ENCODE peak calls at places on chromosome 22, in seven cellular contexts. T is CD8-positive, alpha-beta memory T cell; Y is H1; L is ovary; G is cardiac muscle cell; Q is tibial artery; O is lower lobe of right lung. I is an unnamed sample. For H3K4me1, the result is how much of the 10 kb centered on the place peaks cover.

GRCh38 chr22:30636226-30637077 is 871 bp downstream of the SLC35E4 start:
- DNase-seq in T (peak), Y (peak), L (peak), G (no peak), Q (no peak), O (peak), I (no peak)

GRCh38 chr22:17540481-17540880 is 22.8 kb upstream of the SLC25A18 start:
- DNase-seq in T (no peak), Y (peak), L (no peak), G (no peak), Q (no peak), O (no peak), I (no peak)

GRCh38 chr22:17905445-17905844 is 118.9 kb downstream of the MICAL3 start:
- DNase-seq in T (no peak), Y (no peak), L (no peak), G (no peak), Q (no peak), O (no peak), I (no peak)

GRCh38 chr22:17726561-17727243 is 47.6 kb downstream of the BID start:
- DNase-seq in T (no peak), Y (no peak), L (no peak), G (no peak), Q (no peak), O (no peak), I (no peak)

GRCh38 chr22:26174280-26174679 is 5.0 kb downstream of the SEZ6L start:
- DNase-seq in T (no peak), Y (peak), L (no peak), G (no peak), Q (no peak), O (no peak), I (no peak)

GRCh38 chr22:24498826-24499225 is 3.7 kb downstream of the UPB1 start:
- DNase-seq in T (no peak), Y (no peak), L (no peak), G (no peak), Q (no peak), O (no peak), I (no peak)

GRCh38 chr22:41833369-41834004 is 582 bp downstream of the SREBF2 start:
- DNase-seq in T (peak), Y (peak), L (peak), G (peak), Q (peak), O (peak), I (peak)

GRCh38 chr22:29393019-29393608 is 4.7 kb upstream of the AP1B1 start:
- DNase-seq in T (no peak), Y (no peak), L (no peak), G (no peak), Q (no peak), O (no peak), I (no peak)

GRCh38 chr22:30038219-30038618 is 42.0 kb upstream of the HORMAD2 start:
- DNase-seq in T (no peak), Y (no peak), L (no peak), G (peak), Q (no peak), O (no peak), I (no peak)

GRCh38 chr22:27992294-27993165 is 73.5 kb upstream of the PITPNB start:
- DNase-seq in T (no peak), Y (no peak), L (peak), G (no peak), Q (peak), O (peak), I (no peak)

GRCh38 chr22:31140746-31141145 is 438 bp upstream of the PLA2G3 start:
- DNase-seq in T (no peak), Y (no peak), L (no peak), G (no peak), Q (no peak), O (peak), I (no peak)

GRCh38 chr22:27980424-27981148 is 61.5 kb upstream of the PITPNB start:
- DNase-seq in T (no peak), Y (peak), L (no peak), G (no peak), Q (no peak), O (no peak), I (no peak)

GRCh38 chr22:43956805-43957463 is 1.7 kb downstream of the SAMM50 start:
- DNase-seq in T (no peak), Y (no peak), L (no peak), G (peak), Q (no peak), O (no peak), I (no peak)

GRCh38 chr22:20080776-20081654 is 974 bp downstream of the DGCR8 start:
- DNase-seq in T (no peak), Y (no peak), L (peak), G (peak), Q (no peak), O (peak), I (no peak)

GRCh38 chr22:29121124-29121523 is 48.3 kb downstream of the KREMEN1 start:
- DNase-seq in T (no peak), Y (no peak), L (no peak), G (peak), Q (no peak), O (no peak), I (no peak)

GRCh38 chr22:37260939-37261338 is 16.9 kb upstream of the RAC2 start:
- DNase-seq in T (peak), Y (peak), L (peak), G (peak), Q (peak), O (peak), I (peak)

DNA sequence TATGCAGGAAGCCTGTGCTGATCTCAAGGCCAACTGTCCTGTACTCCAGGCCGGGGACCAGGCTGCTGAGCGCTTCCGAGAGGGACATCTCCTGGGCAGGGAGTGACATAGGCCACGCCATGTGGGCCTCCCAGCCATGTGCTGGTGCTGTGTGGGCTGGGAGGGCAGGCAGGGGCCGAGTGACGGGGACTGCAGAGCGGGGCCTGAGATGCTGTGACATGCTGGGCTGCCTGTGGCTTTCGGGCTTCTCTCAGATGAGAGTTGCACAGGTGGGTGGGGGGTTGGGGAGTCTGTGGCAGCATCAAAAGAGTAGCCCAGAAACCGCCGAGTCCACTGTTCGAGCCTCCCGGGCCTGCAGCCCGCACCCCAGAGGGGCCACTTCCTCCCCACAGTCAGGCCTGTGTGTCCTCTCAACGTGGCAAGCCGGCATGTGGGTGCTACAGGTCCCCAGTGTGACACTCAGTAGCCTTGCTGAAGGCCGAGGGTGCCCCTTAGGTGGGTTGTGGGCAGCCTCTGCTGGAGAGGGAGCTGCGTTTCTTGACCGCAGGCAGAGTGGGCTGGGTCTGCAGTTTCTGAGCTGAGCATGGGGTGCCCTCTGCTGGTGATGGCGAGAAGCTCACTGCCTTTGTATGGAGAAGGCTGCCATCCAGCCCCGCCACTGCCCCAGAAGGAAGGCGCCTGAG is 101.2 kb downstream of the BCR start:
- DNase-seq in T (peak), Y (peak), L (peak), G (peak), Q (peak), O (peak), I (peak)
- H3K4me1 ChIP-seq in T (under half), Y (under half), L (under half), G (under half), Q (half or more), O (under half), I (under half)

GRCh38 chr22:35914665-35915476 is 113.8 kb downstream of the RBFOX2 start:
- DNase-seq in T (no peak), Y (peak), L (no peak), G (peak), Q (peak), O (no peak), I (no peak)

GRCh38 chr22:35915477-35916013 is 113.1 kb downstream of the RBFOX2 start:
- DNase-seq in T (no peak), Y (no peak), L (no peak), G (no peak), Q (no peak), O (no peak), I (no peak)

GRCh38 chr22:35912668-35913067 is 116.0 kb downstream of the RBFOX2 start:
- DNase-seq in T (no peak), Y (no peak), L (no peak), G (no peak), Q (no peak), O (no peak), I (no peak)

GRCh38 chr22:35914357-35914664 is 114.3 kb downstream of the RBFOX2 start:
- DNase-seq in T (no peak), Y (no peak), L (no peak), G (no peak), Q (no peak), O (no peak), I (no peak)

DNA sequence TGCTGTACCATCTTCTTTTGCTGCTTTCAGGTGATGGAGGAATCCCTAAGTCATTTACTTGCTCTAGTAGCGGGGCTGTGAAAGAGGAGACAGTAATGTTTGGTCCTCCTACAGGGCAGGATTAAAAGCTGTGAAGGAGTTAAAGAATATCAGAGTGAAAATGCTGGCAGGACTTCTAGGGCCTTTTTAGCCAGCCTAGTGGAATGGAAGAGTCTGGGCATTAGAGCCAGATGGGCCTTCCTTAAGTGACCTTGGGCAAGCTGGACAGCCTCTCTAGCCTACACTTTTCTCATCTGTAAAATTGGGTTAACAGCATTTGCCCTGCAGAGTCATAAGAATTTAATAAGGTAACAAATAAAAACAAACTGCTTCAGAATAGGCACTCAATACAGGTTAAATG is 114.7 kb downstream of the RBFOX2 start:
- DNase-seq in T (no peak), Y (no peak), L (no peak), G (no peak), Q (no peak), O (no peak), I (no peak)
- H3K4me1 ChIP-seq in T (under half), Y (under half), L (under half), G (half or more), Q (under half), O (under half), I (under half)

DNA sequence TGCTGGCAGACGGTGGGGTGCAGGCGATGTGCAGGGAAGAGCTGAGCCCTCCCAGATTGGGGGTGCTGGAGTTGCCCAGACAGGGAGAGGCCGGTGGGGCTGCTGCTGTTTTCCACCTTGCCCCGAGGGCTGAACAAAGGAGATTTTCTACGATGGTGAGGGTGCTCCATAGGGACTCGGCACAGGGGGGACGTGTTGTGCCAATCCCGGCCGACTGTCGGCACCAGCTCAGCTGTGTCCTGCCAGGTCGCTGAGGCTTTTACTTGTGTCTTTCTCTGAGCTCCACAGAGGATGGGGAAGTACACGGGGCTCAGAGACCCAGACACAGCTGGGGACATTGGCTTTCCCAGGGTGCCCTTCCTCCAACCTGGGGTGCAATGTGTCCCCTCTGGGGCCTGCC is 816.8 kb downstream of the BRD1 start:
- DNase-seq in T (no peak), Y (no peak), L (no peak), G (no peak), Q (no peak), O (peak), I (no peak)
- H3K4me1 ChIP-seq in T (under half), Y (under half), L (under half), G (under half), Q (half or more), O (under half), I (under half)

DNA sequence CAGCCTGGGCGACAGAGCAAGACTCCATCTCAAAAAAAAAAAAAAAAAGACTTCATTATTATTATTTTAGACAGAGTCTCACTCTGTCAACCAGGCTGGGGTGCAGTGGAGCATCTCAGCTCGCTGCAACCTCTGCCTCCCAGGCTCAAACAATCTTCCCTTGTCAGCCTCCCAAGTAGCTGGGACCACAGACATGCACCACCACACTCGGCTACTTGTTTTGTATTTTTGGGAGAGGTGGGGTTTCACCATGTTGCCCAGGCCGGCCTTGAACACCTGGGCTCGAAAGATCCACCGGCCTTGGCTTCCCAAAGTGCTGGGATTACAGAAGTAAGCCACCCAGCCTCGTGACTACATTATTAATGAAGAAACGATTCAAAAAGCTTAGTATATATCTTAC is 5.3 kb upstream of the TYMP start:
- DNase-seq in T (no peak), Y (no peak), L (no peak), G (no peak), Q (no peak), O (no peak), I (no peak)
- H3K4me1 ChIP-seq in T (under half), Y (under half), L (under half), G (under half), Q (under half), O (half or more), I (under half)

GRCh38 chr22:46107753-46108563 is 42.4 kb upstream of the PPARA start:
- DNase-seq in T (no peak), Y (no peak), L (no peak), G (no peak), Q (no peak), O (no peak), I (no peak)
- H3K4me1 ChIP-seq in T (under half), Y (under half), L (half or more), G (under half), Q (half or more), O (half or more), I (under half)

GRCh38 chr22:42892571-42893316 is 35.7 kb upstream of the ARFGAP3 start:
- DNase-seq in T (no peak), Y (no peak), L (no peak), G (no peak), Q (no peak), O (peak), I (no peak)

GRCh38 chr22:42892156-42892555 is 35.1 kb upstream of the ARFGAP3 start:
- DNase-seq in T (no peak), Y (no peak), L (no peak), G (no peak), Q (no peak), O (no peak), I (no peak)

GRCh38 chr22:42891696-42892095 is 34.6 kb upstream of the ARFGAP3 start:
- DNase-seq in T (no peak), Y (no peak), L (no peak), G (no peak), Q (no peak), O (no peak), I (no peak)

GRCh38 chr22:42889290-42889689 is 32.2 kb upstream of the ARFGAP3 start:
- DNase-seq in T (no peak), Y (no peak), L (no peak), G (no peak), Q (no peak), O (no peak), I (no peak)

DNA sequence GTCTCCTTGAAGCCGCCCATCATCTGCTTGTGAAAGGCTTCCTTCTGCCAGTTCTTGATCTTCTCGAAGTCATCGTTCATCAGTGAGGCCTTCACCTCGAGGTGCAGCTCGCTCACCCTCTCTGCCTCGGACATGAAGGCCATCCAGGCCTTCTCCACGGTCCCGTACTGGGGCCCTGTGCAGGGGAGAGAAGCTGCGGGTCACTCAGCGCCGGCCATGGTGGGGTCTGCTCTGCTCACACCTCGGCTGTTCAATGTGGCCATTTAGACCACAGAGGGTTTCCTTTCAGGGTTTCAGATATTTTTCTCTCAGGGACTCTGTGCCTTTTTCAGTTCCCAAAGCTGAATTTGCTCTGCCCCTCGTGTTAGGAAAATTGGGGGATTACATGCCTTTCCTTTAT is 33.9 kb upstream of the ARFGAP3 start:
- DNase-seq in T (no peak), Y (no peak), L (no peak), G (no peak), Q (no peak), O (no peak), I (no peak)
- H3K4me1 ChIP-seq in T (under half), Y (under half), L (under half), G (under half), Q (under half), O (under half), I (under half)